ENCODE peak calls at places on chromosomes 7 and 10, in six cellular contexts. P is T-helper 22 cell; D is CD8-positive, alpha-beta memory T cell; A is stimulated activated CD4-positive, alpha-beta T cell treated with anti-CD3 and anti-CD28 coated beads, Interleukin-15, amount 100 ng/mL, for 24 hours; O is adipocyte; N is T1000. M is an unnamed sample.

GRCh38 chr7:77184990-77185389 is 14.6 kb downstream of the FGL2 start:
- DNase-seq in P (no peak), O (peak), D (no peak), N (no peak), A (no peak), M (no peak)

GRCh38 chr7:100486753-100487446 is 3.2 kb downstream of the NYAP1 start:
- DNase-seq in A (no peak), P (no peak), D (no peak), N (no peak), O (no peak), M (no peak)

GRCh38 chr7:25391295-25391861 is 163.1 kb upstream of the NPVF start:
- DNase-seq in N (no peak), P (no peak), O (peak), A (no peak), D (no peak), M (no peak)

GRCh38 chr7:12623885-12624498 is 53.5 kb downstream of the SCIN start:
- DNase-seq in N (no peak), P (no peak), D (no peak), A (no peak), O (peak), M (no peak)

GRCh38 chr10:124641282-124642075 is 102.7 kb downstream of the FAM53B start:
- DNase-seq in A (peak), O (peak), P (no peak), N (no peak), D (peak), M (peak)

GRCh38 chr10:92747600-92747999 is 57.8 kb downstream of the HHEX start:
- DNase-seq in A (peak), D (peak), N (no peak), P (no peak), O (no peak), M (peak)

GRCh38 chr10:129754211-129755050 is 209.6 kb downstream of the EBF3 start:
- DNase-seq in P (no peak), A (no peak), D (peak), N (no peak), O (no peak), M (no peak)

GRCh38 chr7:127770870-127771269 is 118.9 kb downstream of the SND1 start:
- DNase-seq in O (peak), D (no peak), P (no peak), A (no peak), N (no peak), M (no peak)

GRCh38 chr10:60868946-60869345 is 75.0 kb downstream of the RHOBTB1 start:
- DNase-seq in A (no peak), O (no peak), D (no peak), P (no peak), N (no peak), M (no peak)

GRCh38 chr10:110398419-110399162 is 93.9 kb upstream of the SMNDC1 start:
- DNase-seq in P (no peak), O (peak), D (no peak), N (peak), A (no peak), M (no peak)

GRCh38 chr10:132487241-132488135 is 50.1 kb upstream of the INPP5A start:
- DNase-seq in P (no peak), O (no peak), D (no peak), A (no peak), N (no peak), M (no peak)

GRCh38 chr7:33873981-33874750 is 31.2 kb upstream of the BMPER start:
- DNase-seq in N (peak), D (no peak), O (peak), P (no peak), A (no peak), M (no peak)

GRCh38 chr7:39672176-39672575 is 48.8 kb downstream of the RALA start:
- DNase-seq in P (no peak), O (peak), A (no peak), N (no peak), D (no peak), M (no peak)

GRCh38 chr10:110500515-110500905 is 2.8 kb downstream of the DUSP5 start:
- DNase-seq in D (no peak), O (peak), A (no peak), N (no peak), P (no peak), M (no peak)

GRCh38 chr7:21945374-21946227 is at the start of gene CDCA7L:
- DNase-seq in D (peak), A (peak), N (peak), P (no peak), O (peak), M (no peak)

GRCh38 chr7:121810831-121811494 is 62.0 kb upstream of the PTPRZ1 start:
- DNase-seq in D (no peak), A (no peak), P (no peak), O (no peak), N (no peak), M (no peak)

GRCh38 chr7:49174396-49174795 is 250.0 kb downstream of the CDC14C start:
- DNase-seq in D (no peak), P (no peak), N (peak), A (no peak), O (no peak), M (no peak)

GRCh38 chr7:155865830-155866545 is 53.7 kb upstream of the SHH start:
- DNase-seq in A (no peak), O (no peak), P (no peak), N (no peak), D (no peak), M (no peak)

GRCh38 chr10:78909268-78909667 is 159.5 kb upstream of the ZMIZ1 start:
- DNase-seq in O (no peak), D (no peak), P (no peak), N (no peak), A (no peak), M (no peak)

GRCh38 chr10:24920907-24921881 is 31.2 kb downstream of the PRTFDC1 start:
- DNase-seq in A (peak), N (peak), O (peak), D (no peak), P (no peak), M (no peak)

GRCh38 chr10:46557319-46558140 is 1.1 kb upstream of the GPRIN2 start:
- DNase-seq in N (no peak), O (no peak), A (peak), P (no peak), D (peak), M (peak)

GRCh38 chr10:24723788-24724380 is at the start of gene ARHGAP21:
- DNase-seq in N (peak), O (peak), D (peak), P (peak), A (peak), M (peak)

GRCh38 chr10:111137587-111137986 is 60.8 kb downstream of the ADRA2A start:
- DNase-seq in A (no peak), O (no peak), N (no peak), D (no peak), P (no peak), M (no peak)

GRCh38 chr7:132333301-132333700 is 243.0 kb downstream of the PLXNA4 start:
- DNase-seq in A (no peak), P (no peak), D (no peak), O (no peak), N (no peak), M (no peak)

GRCh38 chr7:101087334-101088068 is 2.2 kb downstream of the TRIM56 start:
- DNase-seq in N (no peak), P (no peak), D (no peak), A (no peak), O (no peak), M (no peak)

GRCh38 chr10:73911553-73912004 is 647 bp downstream of the PLAU start:
- DNase-seq in N (no peak), D (no peak), O (no peak), P (no peak), A (no peak), M (no peak)

GRCh38 chr10:126160971-126161630 is 227.2 kb downstream of the ADAM12 start:
- DNase-seq in N (no peak), A (no peak), P (no peak), D (no peak), O (no peak), M (no peak)

GRCh38 chr7:116339564-116339963 is 129.2 kb downstream of the TES start:
- DNase-seq in D (no peak), N (no peak), O (no peak), A (no peak), P (no peak), M (no peak)

GRCh38 chr10:75400769-75401568 is 595 bp downstream of the ZNF503 start:
- DNase-seq in O (peak), D (no peak), N (peak), P (no peak), A (peak), M (no peak)

GRCh38 chr7:100826546-100827329 is 585 bp downstream of the EPHB4 start:
- DNase-seq in P (no peak), N (no peak), D (no peak), A (no peak), O (peak), M (no peak)

GRCh38 chr10:78441010-78441409 is 407.3 kb downstream of the RPS24 start:
- DNase-seq in N (no peak), P (no peak), A (no peak), D (no peak), O (no peak), M (no peak)

GRCh38 chr10:8897769-8898168 is 843.3 kb downstream of the GATA3 start:
- DNase-seq in A (no peak), P (no peak), O (no peak), N (no peak), D (no peak), M (no peak)